ENCODE peak calls at places on chromosomes 2 and 18, in seven cellular contexts. F, S, P, L, Y, A and R are unnamed samples.

GRCh38 chr2:212770240-212770639 is 231.6 kb upstream of the ERBB4 start:
- DNase-seq in F (no peak), Y (no peak), P (peak), S (no peak), L (no peak), A (no peak), R (no peak)

GRCh38 chr18:12093520-12094257 is at the start of gene ANKRD62:
- DNase-seq in P (no peak), S (no peak), Y (no peak), L (no peak), F (no peak), A (no peak), R (no peak)

GRCh38 chr2:212005077-212005671 is 533.4 kb downstream of the ERBB4 start:
- DNase-seq in Y (no peak), A (peak), L (peak), S (no peak), F (no peak), P (peak), R (peak)

GRCh38 chr2:12725238-12726187 is 8.8 kb downstream of the TRIB2 start:
- DNase-seq in F (no peak), S (no peak), P (no peak), A (no peak), Y (no peak), L (no peak), R (no peak)

GRCh38 chr2:235747001-235747867 is 253.4 kb downstream of the AGAP1 start:
- DNase-seq in Y (no peak), S (no peak), L (no peak), A (no peak), F (no peak), P (no peak), R (no peak)

GRCh38 chr2:176158306-176158643 is 1.2 kb downstream of the HOXD3 start:
- DNase-seq in S (no peak), A (no peak), Y (no peak), F (no peak), P (no peak), L (no peak), R (no peak)

GRCh38 chr2:121255363-121255762 is 29.6 kb downstream of the TFCP2L1 start:
- DNase-seq in A (no peak), L (no peak), S (no peak), Y (no peak), P (no peak), F (no peak), R (no peak)

GRCh38 chr2:130890941-130891669 is 54.4 kb downstream of the ARHGEF4 start:
- DNase-seq in S (no peak), L (no peak), P (no peak), Y (no peak), A (no peak), F (no peak), R (no peak)

GRCh38 chr2:74427551-74427950 is 6.0 kb downstream of the WDR54 start:
- DNase-seq in F (no peak), Y (no peak), L (no peak), A (no peak), P (peak), S (no peak), R (no peak)

GRCh38 chr2:144490857-144491256 is 29.1 kb downstream of the ZEB2 start:
- DNase-seq in P (no peak), Y (no peak), S (no peak), F (no peak), A (no peak), L (no peak), R (no peak)

GRCh38 chr2:155733091-155733870 is 599.2 kb downstream of the NR4A2 start:
- DNase-seq in P (no peak), S (no peak), Y (no peak), L (no peak), F (no peak), A (no peak), R (no peak)

GRCh38 chr2:231425811-231426703 is 30.5 kb downstream of the B3GNT7 start:
- DNase-seq in S (no peak), P (no peak), A (no peak), L (no peak), F (peak), Y (no peak), R (peak)

GRCh38 chr2:127663566-127664064 is 11.7 kb downstream of the LIMS2 start:
- DNase-seq in S (no peak), P (no peak), A (no peak), Y (no peak), F (no peak), L (no peak), R (no peak)

GRCh38 chr2:232633413-232634318 is at the start of gene EFHD1:
- DNase-seq in Y (peak), L (peak), F (peak), S (peak), A (no peak), P (peak), R (peak)

GRCh38 chr2:212811946-212812345 is 273.3 kb upstream of the ERBB4 start:
- DNase-seq in L (no peak), F (no peak), S (no peak), Y (no peak), P (no peak), A (no peak), R (no peak)

GRCh38 chr2:9658972-9659371 is 28.2 kb upstream of the YWHAQ start:
- DNase-seq in Y (no peak), S (no peak), L (peak), A (no peak), F (no peak), P (peak), R (no peak)

GRCh38 chr18:48859311-48860275 is 91.2 kb downstream of the SMAD7 start:
- DNase-seq in Y (no peak), A (no peak), P (no peak), F (no peak), S (no peak), L (no peak), R (no peak)

GRCh38 chr2:100247256-100248043 is 74.9 kb downstream of the LONRF2 start:
- DNase-seq in A (no peak), L (no peak), F (no peak), S (no peak), P (no peak), Y (no peak), R (no peak)

GRCh38 chr2:70496819-70497218 is 56.8 kb downstream of the TGFA start:
- DNase-seq in A (no peak), Y (no peak), P (no peak), F (no peak), S (no peak), L (no peak), R (no peak)

GRCh38 chr2:204026294-204026693 is 89.7 kb downstream of the ICOS start:
- DNase-seq in S (no peak), Y (no peak), P (no peak), F (no peak), A (no peak), L (no peak), R (no peak)
- TF ChIP-seq CTCF in S (peak), Y (peak), P (peak), F (no peak), A (peak), L (no peak), R (no peak)

GRCh38 chr18:8080092-8080491 is 513.0 kb downstream of the PTPRM start:
- DNase-seq in P (no peak), L (no peak), Y (no peak), F (no peak), S (no peak), A (no peak), R (no peak)
- TF ChIP-seq CTCF in P (no peak), L (no peak), Y (no peak), F (no peak), S (no peak), A (no peak), R (no peak)

GRCh38 chr2:157307021-157307420 is 18.6 kb downstream of the ERMN start:
- DNase-seq in F (no peak), P (no peak), Y (no peak), L (no peak), S (no peak), A (no peak), R (no peak)
- TF ChIP-seq CTCF in F (no peak), P (peak), Y (peak), L (peak), S (peak), A (no peak), R (peak)

DNA sequence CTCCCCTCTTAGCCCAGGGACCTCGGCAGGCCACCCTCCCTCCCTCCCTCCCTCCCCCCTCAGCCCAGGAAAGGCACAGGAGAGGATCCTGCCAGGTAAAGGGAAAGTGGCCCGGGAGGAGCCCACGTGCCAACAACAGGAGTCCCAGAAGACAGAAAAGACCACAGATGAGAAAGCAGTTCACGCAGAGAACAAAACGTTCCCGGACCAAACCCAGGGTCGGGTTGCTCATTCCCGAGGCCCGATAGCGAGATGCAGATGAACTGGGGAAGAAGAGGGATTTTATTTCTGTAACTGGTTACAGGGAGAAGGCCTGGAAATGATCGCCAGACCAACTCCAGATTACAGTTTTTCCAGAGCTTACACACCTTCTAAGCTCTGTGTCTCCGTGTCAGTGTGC is 942 bp upstream of the NEU4 start:
- DNase-seq in F (no peak), S (no peak), Y (no peak), L (peak), P (peak), A (no peak), R (no peak)
- TF ChIP-seq CTCF in F (no peak), S (no peak), Y (no peak), L (no peak), P (no peak), A (no peak), R (no peak)

GRCh38 chr2:224573724-224574123 is 11.4 kb downstream of the CUL3 start:
- DNase-seq in Y (no peak), F (no peak), L (no peak), A (no peak), S (no peak), P (no peak), R (no peak)

GRCh38 chr2:224577541-224577940 is 7.6 kb downstream of the CUL3 start:
- DNase-seq in P (no peak), L (no peak), S (no peak), Y (no peak), A (no peak), F (no peak), R (no peak)

GRCh38 chr2:224576098-224576715 is 9.0 kb downstream of the CUL3 start:
- DNase-seq in Y (no peak), A (no peak), L (no peak), S (no peak), F (no peak), P (no peak), R (no peak)

GRCh38 chr2:224572338-224572737 is 12.8 kb downstream of the CUL3 start:
- DNase-seq in Y (no peak), F (no peak), L (no peak), A (no peak), S (no peak), P (no peak), R (no peak)

DNA sequence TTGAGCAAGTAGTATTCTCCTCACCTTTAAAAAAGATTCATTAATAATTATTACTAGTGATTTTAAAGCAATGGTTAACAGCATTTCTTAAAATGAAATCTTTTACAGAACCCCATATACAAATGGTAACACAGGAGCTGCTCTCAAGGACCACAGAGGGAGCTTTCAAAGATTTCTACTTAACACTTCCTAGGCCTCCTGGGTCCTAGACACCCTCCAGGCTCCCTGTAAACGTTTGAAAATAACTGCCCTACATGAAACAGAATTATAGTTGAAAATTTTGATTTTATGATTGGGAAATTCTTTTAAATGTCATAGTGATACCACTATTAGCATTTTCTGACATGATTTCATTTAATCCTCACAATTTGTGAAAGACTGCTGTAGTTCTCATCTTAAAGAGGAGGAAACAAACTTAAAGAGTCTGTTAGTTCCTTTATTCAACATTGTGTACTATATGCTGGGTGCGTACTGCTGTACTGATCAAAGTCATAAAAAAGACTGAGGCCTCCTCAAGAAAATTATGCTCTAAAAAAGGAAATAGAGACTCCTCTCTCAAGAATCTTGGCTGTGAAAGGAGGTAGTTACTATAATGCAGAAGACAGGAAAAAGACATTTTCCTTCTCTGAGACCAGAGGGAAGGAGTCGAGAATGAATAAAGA is 10.6 kb downstream of the CUL3 start:
- DNase-seq in L (no peak), S (no peak), A (no peak), P (no peak), F (no peak), Y (no peak), R (no peak)
- TF ChIP-seq CTCF in L (no peak), S (no peak), A (no peak), P (no peak), F (no peak), Y (no peak), R (no peak)

GRCh38 chr2:196639180-196640030 is at the start of gene CCDC150:
- DNase-seq in L (peak), P (peak), S (peak), A (peak), F (peak), Y (peak), R (peak)
- TF ChIP-seq CTCF in L (peak), P (peak), S (peak), A (peak), F (no peak), Y (peak), R (no peak)

GRCh38 chr2:102844911-102845310 is 83.1 kb downstream of the TMEM182 start:
- DNase-seq in A (no peak), P (no peak), Y (no peak), F (no peak), S (no peak), L (no peak), R (no peak)

GRCh38 chr2:102843759-102844443 is 82.1 kb downstream of the TMEM182 start:
- DNase-seq in F (no peak), P (no peak), A (no peak), S (no peak), Y (no peak), L (no peak), R (no peak)

GRCh38 chr2:102850888-102851287 is 89.1 kb downstream of the TMEM182 start:
- DNase-seq in A (no peak), L (no peak), P (no peak), Y (no peak), S (no peak), F (no peak), R (no peak)

DNA sequence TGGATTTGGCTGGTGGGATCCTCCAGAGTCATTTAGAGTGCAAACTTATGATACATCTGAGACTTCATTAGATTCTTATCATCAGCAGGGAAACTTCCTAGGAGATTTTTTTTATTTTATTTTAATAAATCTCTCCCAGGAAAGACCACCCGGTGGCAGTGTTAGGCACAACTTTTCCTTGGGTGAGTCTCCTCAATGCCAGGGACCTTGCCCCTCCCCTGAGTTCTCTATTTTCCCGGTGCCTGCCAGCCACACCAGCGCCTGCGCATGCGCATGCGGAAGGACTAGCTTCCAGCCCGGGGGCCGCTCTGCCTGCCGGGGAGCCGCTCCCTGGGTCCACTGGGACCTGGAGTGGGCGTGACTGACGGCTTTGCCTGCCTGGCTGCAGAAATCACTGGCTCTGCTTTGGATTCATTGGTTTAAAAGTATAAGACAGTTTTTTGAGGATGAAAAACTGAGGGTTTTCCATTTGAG is 86.6 kb downstream of the TMEM182 start:
- DNase-seq in A (no peak), P (peak), F (no peak), L (peak), S (no peak), Y (peak), R (peak)
- TF ChIP-seq CTCF in A (peak), P (no peak), F (no peak), L (no peak), S (no peak), Y (peak), R (no peak)

GRCh38 chr2:119234021-119235019 is 10.7 kb downstream of the STEAP3 start:
- DNase-seq in S (no peak), P (peak), A (no peak), F (no peak), L (peak), Y (no peak), R (peak)
- TF ChIP-seq CTCF in S (peak), P (peak), A (no peak), F (no peak), L (peak), Y (peak), R (no peak)